ENCODE peak calls at places on chromosomes 2 and 18, in four cellular contexts. W, N, Z and E are unnamed samples.

GRCh38 chr2:107760620-107761019 is 66.1 kb upstream of the RGPD4 start:
- DNase-seq in W (no peak), N (no peak), Z (no peak), E (no peak)

GRCh38 chr2:10252651-10253050 is 50.1 kb upstream of the HPCAL1 start:
- DNase-seq in W (no peak), N (no peak), Z (no peak), E (peak)

GRCh38 chr2:63735263-63735662 is 106.4 kb upstream of the UGP2 start:
- DNase-seq in W (no peak), N (no peak), Z (no peak), E (no peak)

GRCh38 chr2:235669983-235670962 is 176.4 kb downstream of the AGAP1 start:
- DNase-seq in W (peak), N (peak), Z (no peak), E (peak)

GRCh38 chr2:113120861-113121260 is 6.5 kb upstream of the IL1RN start:
- DNase-seq in W (no peak), N (no peak), Z (no peak), E (no peak)

GRCh38 chr2:71925268-71926097 is 222.2 kb downstream of the CYP26B1 start:
- DNase-seq in W (peak), N (peak), Z (no peak), E (no peak)

GRCh38 chr2:240303896-240304745 is 131.3 kb upstream of the GPC1 start:
- DNase-seq in W (no peak), N (peak), Z (no peak), E (no peak)

GRCh38 chr2:104849618-104850097 is 4.3 kb upstream of the POU3F3 start:
- DNase-seq in W (peak), N (peak), Z (no peak), E (peak)

GRCh38 chr2:66691199-66691975 is 256.5 kb downstream of the MEIS1 start:
- DNase-seq in W (no peak), N (no peak), Z (no peak), E (no peak)

GRCh38 chr2:26615336-26616031 is 25.7 kb downstream of the CIB4 start:
- DNase-seq in W (peak), N (peak), Z (no peak), E (no peak)

GRCh38 chr2:33107690-33108482 is 161.1 kb downstream of the LTBP1 start:
- DNase-seq in W (no peak), N (no peak), Z (no peak), E (no peak)

GRCh38 chr18:73118121-73118816 is 250.5 kb upstream of the NETO1 start:
- DNase-seq in W (no peak), N (no peak), Z (no peak), E (no peak)

GRCh38 chr18:22015156-22015555 is 154.2 kb upstream of the GATA6 start:
- DNase-seq in W (no peak), N (no peak), Z (no peak), E (no peak)

GRCh38 chr18:37160038-37160745 is 331.3 kb downstream of the KIAA1328 start:
- DNase-seq in W (no peak), N (no peak), Z (no peak), E (no peak)

GRCh38 chr2:2326053-2326452 is 5.0 kb downstream of the MYT1L start:
- DNase-seq in W (no peak), N (no peak), Z (no peak), E (no peak)

GRCh38 chr2:64398730-64399129 is 55.2 kb upstream of the LGALSL start:
- DNase-seq in W (no peak), N (no peak), Z (no peak), E (no peak)

GRCh38 chr18:904135-905090 is at the start of gene ADCYAP1:
- DNase-seq in W (peak), N (peak), Z (no peak), E (peak)

GRCh38 chr2:229874647-229875046 is 47.2 kb downstream of the TRIP12 start:
- DNase-seq in W (no peak), N (no peak), Z (no peak), E (no peak)

GRCh38 chr18:76144844-76145243 is 350.2 kb downstream of the ZNF516 start:
- DNase-seq in W (no peak), N (no peak), Z (no peak), E (no peak)

GRCh38 chr2:70702711-70703395 is 65.1 kb downstream of the ADD2 start:
- DNase-seq in W (no peak), N (no peak), Z (no peak), E (no peak)

GRCh38 chr18:7023581-7023980 is 94.0 kb downstream of the LAMA1 start:
- DNase-seq in W (no peak), N (no peak), Z (no peak), E (no peak)

GRCh38 chr2:205930209-205930608 is 155.8 kb downstream of the INO80D start:
- DNase-seq in W (peak), N (no peak), Z (no peak), E (no peak)

GRCh38 chr2:113069676-113070605 is 2.2 kb downstream of the IL1F10 start:
- DNase-seq in W (no peak), N (no peak), Z (no peak), E (no peak)

GRCh38 chr18:8208716-8209115 is 400.5 kb upstream of the RAB12 start:
- DNase-seq in W (no peak), N (peak), Z (no peak), E (no peak)

GRCh38 chr2:73426161-73426560 is 40.5 kb downstream of the ALMS1 start:
- DNase-seq in W (no peak), N (no peak), Z (no peak), E (no peak)

GRCh38 chr2:67346718-67347407 is 50.3 kb upstream of the ETAA1 start:
- DNase-seq in W (no peak), N (no peak), Z (no peak), E (no peak)

GRCh38 chr2:73282924-73283544 is 1.2 kb downstream of the FBXO41 start:
- DNase-seq in W (no peak), N (no peak), Z (no peak), E (no peak)

GRCh38 chr2:160010361-160011145 is 51.9 kb downstream of the PLA2R1 start:
- DNase-seq in W (no peak), N (no peak), Z (no peak), E (no peak)

GRCh38 chr2:218221015-218221414 is 4.0 kb downstream of the ARPC2 start:
- DNase-seq in W (no peak), N (no peak), Z (no peak), E (no peak)

GRCh38 chr2:88171966-88172365 is 1.8 kb downstream of the THNSL2 start:
- DNase-seq in W (no peak), N (no peak), Z (no peak), E (no peak)

GRCh38 chr2:95552911-95553310 is 38.9 kb upstream of the TRIM43 start:
- DNase-seq in W (peak), N (no peak), Z (no peak), E (no peak)

GRCh38 chr2:53632714-53633113 is 134.9 kb upstream of the CHAC2 start:
- DNase-seq in W (peak), N (no peak), Z (no peak), E (no peak)

GRCh38 chr2:158665536-158666302 is 129.4 kb upstream of the DAPL1 start:
- DNase-seq in W (peak), N (no peak), Z (no peak), E (no peak)

GRCh38 chr18:11871501-11871900 is 20.3 kb downstream of the CHMP1B start:
- DNase-seq in W (no peak), N (no peak), Z (no peak), E (no peak)

GRCh38 chr2:33210626-33211025 is 263.9 kb downstream of the LTBP1 start:
- DNase-seq in W (peak), N (no peak), Z (peak), E (no peak)

GRCh38 chr2:179285060-179285459 is 20.4 kb upstream of the SESTD1 start:
- DNase-seq in W (no peak), N (no peak), Z (no peak), E (no peak)

GRCh38 chr2:175253871-175254270 is 72.4 kb upstream of the ATP5MC3 start:
- DNase-seq in W (no peak), N (no peak), Z (no peak), E (no peak)

GRCh38 chr2:175256806-175257585 is 75.5 kb upstream of the ATP5MC3 start:
- DNase-seq in W (no peak), N (no peak), Z (no peak), E (no peak)

GRCh38 chr2:175247159-175247558 is 65.6 kb upstream of the ATP5MC3 start:
- DNase-seq in W (peak), N (no peak), Z (no peak), E (no peak)

DNA sequence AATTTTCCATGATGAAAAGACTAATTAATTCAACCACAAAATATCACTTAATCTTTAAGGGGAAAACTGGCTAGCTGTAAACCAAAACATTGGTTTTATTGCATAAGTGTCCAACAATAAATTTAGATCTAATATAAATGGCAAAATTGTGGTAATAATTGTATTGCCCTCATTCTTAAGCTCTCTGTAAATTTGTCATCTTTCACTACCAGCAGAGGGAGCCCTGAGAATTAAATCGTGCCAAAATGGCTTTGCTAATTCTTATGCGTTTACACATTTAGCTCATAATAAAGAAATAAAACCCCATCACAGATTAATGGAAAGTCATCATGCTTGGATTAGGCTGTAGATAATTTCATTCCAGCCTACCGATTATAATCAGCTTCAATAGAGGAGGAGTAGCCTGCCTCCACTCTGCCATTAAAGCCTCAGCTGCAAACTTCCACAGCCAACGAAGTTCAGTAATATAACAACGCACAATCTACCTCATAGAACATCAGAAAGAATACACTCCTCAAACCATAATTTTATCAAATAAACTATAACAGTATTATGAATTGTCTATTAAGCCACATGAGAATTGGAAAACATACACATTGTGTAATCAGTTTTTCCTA is 70.0 kb upstream of the ATP5MC3 start:
- DNase-seq in W (peak), N (no peak), Z (no peak), E (no peak)
- TF ChIP-seq CTCF in W (peak), N (peak), Z (peak), E (peak)

GRCh38 chr2:85243101-85244072 is 84.4 kb downstream of the TGOLN2 start:
- DNase-seq in W (no peak), N (peak), Z (no peak), E (peak)
- TF ChIP-seq CTCF in W (peak), N (peak), Z (peak), E (peak)

DNA sequence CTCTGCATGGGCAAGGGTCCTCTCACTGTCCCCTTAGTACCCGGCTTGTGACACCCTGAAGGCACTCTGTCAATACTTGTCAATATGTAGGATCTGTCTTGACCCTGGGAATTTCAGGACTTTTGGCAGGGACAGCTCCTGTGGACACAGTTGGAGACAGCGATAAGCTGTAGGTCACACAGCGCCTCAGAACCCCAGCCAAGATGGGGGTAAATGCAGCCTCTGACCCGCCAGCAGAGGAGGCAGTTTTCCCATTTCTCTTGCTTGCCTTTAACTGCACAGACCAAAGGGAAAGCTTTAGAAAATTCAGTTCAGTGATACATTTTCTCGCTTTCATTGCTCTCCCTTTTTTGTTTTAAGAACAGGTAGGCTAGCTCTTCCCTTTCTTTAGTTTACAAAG is 54.8 kb upstream of the KLHL29 start:
- DNase-seq in W (peak), N (peak), Z (no peak), E (no peak)
- TF ChIP-seq CTCF in W (no peak), N (peak), Z (no peak), E (no peak)

GRCh38 chr2:180519276-180519675 is 461.1 kb upstream of the UBE2E3 start:
- DNase-seq in W (peak), N (no peak), Z (no peak), E (no peak)

GRCh38 chr2:180516204-180516603 is 464.2 kb upstream of the UBE2E3 start:
- DNase-seq in W (no peak), N (no peak), Z (no peak), E (no peak)

GRCh38 chr2:180523629-180524340 is 456.6 kb upstream of the UBE2E3 start:
- DNase-seq in W (peak), N (no peak), Z (no peak), E (no peak)

GRCh38 chr2:180520816-180521595 is 459.4 kb upstream of the UBE2E3 start:
- DNase-seq in W (peak), N (no peak), Z (no peak), E (no peak)

DNA sequence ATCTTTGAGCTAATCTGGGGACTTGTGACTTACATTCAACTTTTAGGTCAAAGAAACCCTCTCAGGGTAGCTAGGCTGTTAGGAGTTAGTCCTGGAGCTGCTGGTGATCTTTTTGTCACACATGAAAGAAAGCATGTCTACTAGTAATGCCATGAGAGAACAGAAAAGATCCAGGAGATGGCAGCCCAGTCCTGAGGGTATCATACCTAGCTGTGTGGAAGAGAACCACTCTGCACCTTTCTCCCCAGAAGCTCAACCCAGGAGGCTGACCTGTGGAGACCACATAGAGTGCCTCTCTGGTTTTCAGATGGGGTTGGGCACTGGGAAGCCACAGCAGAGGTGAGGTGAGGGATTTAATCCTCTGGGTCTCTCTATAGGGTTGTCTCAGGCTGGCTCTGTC is 460.2 kb upstream of the UBE2E3 start:
- DNase-seq in W (peak), N (no peak), Z (no peak), E (no peak)
- TF ChIP-seq CTCF in W (no peak), N (no peak), Z (no peak), E (no peak)

GRCh38 chr2:149259136-149259535 is 71.3 kb upstream of the LYPD6 start:
- DNase-seq in W (no peak), N (no peak), Z (no peak), E (no peak)

GRCh38 chr2:149261672-149262071 is 68.7 kb upstream of the LYPD6 start:
- DNase-seq in W (no peak), N (no peak), Z (no peak), E (no peak)

DNA sequence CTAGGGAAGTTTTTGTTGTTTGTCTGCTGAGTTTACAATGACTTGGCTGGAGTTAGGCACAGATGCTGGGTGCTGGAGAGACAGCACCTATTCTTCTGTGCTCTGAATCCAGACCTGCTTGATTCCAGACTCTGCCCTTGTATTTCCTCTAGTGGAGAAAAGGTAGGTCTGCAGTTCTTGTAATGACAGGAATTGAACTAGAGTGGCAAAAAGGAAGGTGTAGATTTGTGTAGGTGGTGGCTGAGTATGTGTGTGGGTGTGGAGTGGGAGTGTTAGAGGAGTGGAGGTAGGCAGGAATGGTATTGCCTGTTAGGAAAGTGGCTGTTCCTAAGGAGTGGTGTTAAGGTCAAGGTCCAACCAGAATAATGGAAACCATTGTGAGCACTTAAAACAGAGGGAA is 71.9 kb upstream of the LYPD6 start:
- DNase-seq in W (no peak), N (no peak), Z (no peak), E (no peak)
- TF ChIP-seq CTCF in W (no peak), N (peak), Z (no peak), E (no peak)